ENCODE peak calls at places on chromosomes 16 and 17, in eight cellular contexts. V is HFFc6; K is RWPE1; E is HL-60; G is kidney tubule cell; Q is stimulated activated CD8-positive, alpha-beta memory T cell treated with anti-CD3 and anti-CD28 coated beads, Interleukin-4, amount 100 ng/mL, for 1 hour; X is GM23338; Z is hepatocyte. H is an unnamed sample.

GRCh38 chr16:50474138-50474537 is 74.1 kb upstream of the NKD1 start:
- DNase-seq in E (no peak), V (no peak), K (no peak), Q (no peak), X (no peak), G (peak), Z (no peak), H (peak)

GRCh38 chr17:31571124-31571892 is 179.8 kb downstream of the RAB11FIP4 start:
- DNase-seq in E (no peak), Q (no peak), V (peak), X (no peak), Z (peak), K (peak), G (peak), H (no peak)

GRCh38 chr17:8117980-8118768 is at the start of gene ALOXE3:
- DNase-seq in X (peak), K (peak), Q (no peak), V (peak), Z (peak), E (no peak), G (peak), H (no peak)

GRCh38 chr16:83983491-83983890 is 15.4 kb downstream of the NECAB2 start:
- DNase-seq in V (no peak), G (no peak), K (no peak), Q (no peak), X (no peak), E (no peak), Z (no peak), H (no peak)

GRCh38 chr16:17439580-17439979 is 31.2 kb downstream of the XYLT1 start:
- DNase-seq in V (no peak), G (no peak), X (no peak), Q (no peak), K (no peak), E (no peak), Z (no peak), H (no peak)

GRCh38 chr17:41835800-41836549 is at the start of gene NT5C3B:
- DNase-seq in E (no peak), Z (peak), X (peak), V (no peak), Q (peak), G (peak), K (peak), H (peak)

GRCh38 chr16:4944333-4945281 is 7.7 kb upstream of the PPL start:
- DNase-seq in Z (peak), X (peak), V (peak), G (peak), Q (no peak), E (peak), K (peak), H (no peak)

GRCh38 chr16:28935924-28936783 is 4.4 kb downstream of the CD19 start:
- DNase-seq in Z (peak), Q (peak), K (peak), G (peak), E (peak), V (peak), X (peak), H (peak)

GRCh38 chr17:42034059-42034458 is 14.2 kb downstream of the NKIRAS2 start:
- DNase-seq in Q (no peak), G (no peak), V (no peak), E (no peak), X (no peak), Z (no peak), K (no peak), H (no peak)

GRCh38 chr17:57623620-57624019 is 121.5 kb downstream of the CCDC182 start:
- DNase-seq in K (no peak), V (no peak), Z (no peak), E (no peak), Q (no peak), X (no peak), G (peak), H (no peak)

GRCh38 chr16:85556456-85557082 is 56.6 kb upstream of the GSE1 start:
- DNase-seq in G (peak), V (no peak), E (no peak), K (peak), X (peak), Q (peak), Z (peak), H (peak)

GRCh38 chr17:5587431-5588032 is 3.2 kb upstream of the NLRP1 start:
- DNase-seq in Q (peak), K (peak), G (peak), Z (peak), V (peak), E (no peak), X (peak), H (peak)

GRCh38 chr17:8153957-8154607 is 1.9 kb upstream of the PER1 start:
- DNase-seq in E (peak), X (peak), K (peak), V (peak), Q (peak), G (peak), Z (peak), H (peak)

GRCh38 chr17:35930211-35931065 is at the start of gene RDM1:
- DNase-seq in X (peak), Z (peak), Q (peak), G (peak), V (peak), E (peak), K (peak), H (peak)

GRCh38 chr17:17028059-17028877 is 14.0 kb upstream of the MPRIP start:
- DNase-seq in K (peak), X (peak), Z (peak), Q (no peak), V (peak), E (no peak), G (peak), H (no peak)

GRCh38 chr16:10126686-10127085 is 55.5 kb downstream of the GRIN2A start:
- DNase-seq in G (peak), Q (no peak), Z (no peak), E (no peak), X (no peak), K (no peak), V (peak), H (no peak)

GRCh38 chr17:30340957-30341356 is 7.1 kb upstream of the TMIGD1 start:
- DNase-seq in E (no peak), G (no peak), V (no peak), X (no peak), Q (no peak), K (no peak), Z (no peak), H (no peak)

GRCh38 chr16:30956601-30957455 is 726 bp upstream of the SETD1A start:
- DNase-seq in X (peak), V (peak), E (peak), K (peak), Q (peak), Z (peak), G (peak), H (peak)

GRCh38 chr17:81382851-81383250 is 12.4 kb upstream of the BAHCC1 start:
- DNase-seq in V (no peak), Z (no peak), K (no peak), X (no peak), G (no peak), Q (no peak), E (no peak), H (no peak)

GRCh38 chr16:50268352-50268751 is 2.0 kb downstream of the ADCY7 start:
- DNase-seq in Q (no peak), K (no peak), E (no peak), Z (no peak), V (no peak), G (no peak), X (no peak), H (peak)

GRCh38 chr17:82065193-82065637 is 389 bp downstream of the DUS1L start:
- DNase-seq in G (no peak), Z (peak), X (peak), V (no peak), K (peak), Q (no peak), E (no peak), H (no peak)

GRCh38 chr17:59651346-59651745 is 31.7 kb downstream of the CLTC start:
- DNase-seq in G (peak), Q (no peak), V (peak), E (no peak), K (no peak), Z (no peak), X (no peak), H (no peak)

GRCh38 chr17:32878211-32878610 is 1.3 kb upstream of the MYO1D start:
- DNase-seq in Q (no peak), G (peak), K (no peak), X (no peak), E (no peak), V (peak), Z (no peak), H (no peak)

GRCh38 chr17:77061711-77062110 is 79.1 kb upstream of the SEC14L1 start:
- DNase-seq in K (no peak), V (no peak), Z (no peak), X (no peak), G (no peak), Q (no peak), E (no peak), H (no peak)

GRCh38 chr16:54493076-54493475 is 206.5 kb upstream of the IRX3 start:
- DNase-seq in X (no peak), V (peak), G (no peak), K (no peak), Z (no peak), Q (no peak), E (no peak), H (no peak)

GRCh38 chr16:88466175-88466862 is 13.2 kb downstream of the ZFPM1 start:
- DNase-seq in Z (no peak), V (no peak), E (no peak), G (peak), Q (no peak), K (no peak), X (no peak), H (no peak)

GRCh38 chr16:52149003-52149402 is 397.9 kb downstream of the TOX3 start:
- DNase-seq in Q (no peak), X (no peak), Z (no peak), V (no peak), K (no peak), G (no peak), E (no peak), H (no peak)

GRCh38 chr17:41178341-41178740 is 320 bp upstream of the KRTAP4-2 start:
- DNase-seq in G (peak), X (no peak), Z (no peak), Q (no peak), E (no peak), V (peak), K (no peak), H (no peak)

GRCh38 chr16:17211797-17212196 is 259.0 kb downstream of the XYLT1 start:
- DNase-seq in Q (no peak), Z (no peak), E (no peak), X (peak), V (peak), G (no peak), K (no peak), H (peak)

GRCh38 chr16:59164461-59164860 is 430.3 kb upstream of the GOT2 start:
- DNase-seq in E (no peak), X (peak), Z (peak), V (no peak), Q (no peak), G (no peak), K (peak), H (no peak)

H was measured in activated effector memory CD4-positive, alpha-beta T cell treated with anti-CD3 and anti-CD28 coated beads, Interleukin-2, amount 50 U/mL, for 16 hours.